ENCODE peak calls at places on chromosomes 5 and 9, in four cellular contexts. X is HTR-8/SVneo, Z is Ammon's horn, D is C1 segment of cervical spinal cord. P is an unnamed sample.

GRCh38 chr9:77085416-77085815 is 66.0 kb downstream of the FOXB2 start:
- DNase-seq in X (no peak), Z (no peak), D (no peak), P (no peak)

GRCh38 chr5:133341915-133342710 is 270.2 kb downstream of the FSTL4 start:
- DNase-seq in X (no peak), Z (no peak), D (no peak), P (peak)

GRCh38 chr9:26904070-26904469 is 11.5 kb upstream of the CAAP1 start:
- DNase-seq in X (no peak), Z (no peak), D (no peak), P (no peak)

GRCh38 chr9:8718121-8718725 is 918.6 kb upstream of the DMAC1 start:
- DNase-seq in X (no peak), Z (no peak), D (no peak), P (no peak)

GRCh38 chr9:130491830-130492465 is 47.2 kb downstream of the ASS1 start:
- DNase-seq in X (no peak), Z (no peak), D (no peak), P (no peak)

GRCh38 chr5:107431998-107432397 is 238.7 kb downstream of the EFNA5 start:
- DNase-seq in X (no peak), Z (no peak), D (no peak), P (no peak)

GRCh38 chr9:4855861-4856260 is 63.1 kb downstream of the RCL1 start:
- DNase-seq in X (no peak), Z (peak), D (no peak), P (no peak)

GRCh38 chr5:126937796-126938195 is 92.6 kb downstream of the MARCHF3 start:
- DNase-seq in X (no peak), Z (no peak), D (no peak), P (no peak)

GRCh38 chr5:178273665-178274541 is 41.3 kb upstream of the PHYKPL start:
- DNase-seq in X (no peak), Z (no peak), D (no peak), P (no peak)

P was measured in Peyer's patch.